ENCODE peak calls at places on chromosomes 5 and 9, in eight cellular contexts. Q is lower leg skin, K is kidney epithelial cell, A is progenitor cell of endocrine pancreas, V is IMR-90, T is astrocyte of the spinal cord, W is GM23338, I is endothelial cell. D is an unnamed sample.

GRCh38 chr9:4489562-4489918 is 728 bp upstream of the SLC1A1 start:
- DNase-seq in Q (no peak), K (no peak), A (no peak), V (no peak), T (no peak), W (peak), I (peak), D (peak)

GRCh38 chr5:9903806-9904205 is 273.7 kb upstream of the TAS2R1 start:
- DNase-seq in Q (no peak), K (no peak), A (no peak), V (peak), T (peak), W (no peak), I (no peak), D (no peak)

GRCh38 chr5:155529366-155529765 is 515.8 kb downstream of the KIF4B start:
- DNase-seq in Q (no peak), K (no peak), A (no peak), V (no peak), T (no peak), W (no peak), I (no peak), D (no peak)

GRCh38 chr5:61277781-61278180 is 54.3 kb upstream of the ZSWIM6 start:
- DNase-seq in Q (no peak), K (no peak), A (no peak), V (no peak), T (no peak), W (no peak), I (no peak), D (no peak)

GRCh38 chr5:168570490-168571328 is 8.5 kb downstream of the PANK3 start:
- DNase-seq in Q (no peak), K (no peak), A (no peak), V (no peak), T (no peak), W (no peak), I (no peak), D (no peak)

GRCh38 chr9:90127923-90128322 is 514.7 kb downstream of the DIRAS2 start:
- DNase-seq in Q (no peak), K (no peak), A (no peak), V (no peak), T (no peak), W (no peak), I (no peak), D (no peak)

GRCh38 chr9:696332-697090 is 145.0 kb upstream of the DMRT1 start:
- DNase-seq in Q (no peak), K (no peak), A (no peak), V (peak), T (peak), W (no peak), I (no peak), D (no peak)

GRCh38 chr5:167573274-167574127 is 717.9 kb upstream of the WWC1 start:
- DNase-seq in Q (no peak), K (peak), A (no peak), V (peak), T (peak), W (peak), I (peak), D (no peak)

GRCh38 chr9:91039125-91039834 is 237.7 kb downstream of the SYK start:
- DNase-seq in Q (peak), K (no peak), A (no peak), V (no peak), T (no peak), W (no peak), I (no peak), D (no peak)

GRCh38 chr9:102085548-102085947 is 347.1 kb upstream of the GRIN3A start:
- DNase-seq in Q (no peak), K (no peak), A (no peak), V (no peak), T (no peak), W (no peak), I (no peak), D (no peak)

GRCh38 chr9:94563548-94563947 is 8.7 kb downstream of the PCAT7 start:
- DNase-seq in Q (no peak), K (no peak), A (no peak), V (no peak), T (no peak), W (no peak), I (no peak), D (no peak)

GRCh38 chr5:142789206-142789605 is 19.0 kb downstream of the ARHGAP26 start:
- DNase-seq in Q (no peak), K (no peak), A (no peak), V (no peak), T (no peak), W (no peak), I (no peak), D (no peak)

GRCh38 chr5:172147857-172148256 is 40.2 kb downstream of the STK10 start:
- DNase-seq in Q (no peak), K (no peak), A (no peak), V (no peak), T (no peak), W (no peak), I (no peak), D (no peak)

GRCh38 chr9:116868212-116868611 is 181.1 kb downstream of the TRIM32 start:
- DNase-seq in Q (no peak), K (peak), A (no peak), V (no peak), T (no peak), W (no peak), I (no peak), D (no peak)

GRCh38 chr9:117772960-117773359 is 68.8 kb downstream of the TLR4 start:
- DNase-seq in Q (no peak), K (peak), A (no peak), V (no peak), T (peak), W (no peak), I (no peak), D (no peak)

GRCh38 chr5:172350212-172351181 is 66.9 kb upstream of the UBTD2 start:
- DNase-seq in Q (no peak), K (no peak), A (no peak), V (no peak), T (no peak), W (no peak), I (no peak), D (no peak)

GRCh38 chr9:34701023-34701768 is 8.7 kb downstream of the CCL21 start:
- DNase-seq in Q (peak), K (no peak), A (peak), V (peak), T (peak), W (peak), I (peak), D (peak)

GRCh38 chr9:5762421-5762820 is 70.5 kb downstream of the ERMP1 start:
- DNase-seq in Q (no peak), K (no peak), A (no peak), V (peak), T (no peak), W (no peak), I (no peak), D (no peak)

GRCh38 chr5:17794829-17795228 is 160.6 kb downstream of the TAF11L14 start:
- DNase-seq in Q (no peak), K (no peak), A (no peak), V (no peak), T (no peak), W (no peak), I (no peak), D (no peak)

GRCh38 chr5:132489871-132490483 is 596 bp downstream of the IRF1 start:
- DNase-seq in Q (peak), K (no peak), A (no peak), V (peak), T (peak), W (peak), I (no peak), D (peak)

GRCh38 chr5:172048539-172049101 is 42.2 kb upstream of the FBXW11 start:
- DNase-seq in Q (peak), K (no peak), A (no peak), V (peak), T (no peak), W (no peak), I (no peak), D (no peak)

GRCh38 chr9:110635589-110635988 is 33.0 kb upstream of the MUSK start:
- DNase-seq in Q (no peak), K (no peak), A (no peak), V (no peak), T (no peak), W (no peak), I (no peak), D (no peak)

GRCh38 chr9:20788526-20789421 is 104.7 kb downstream of the FOCAD start:
- DNase-seq in Q (no peak), K (no peak), A (no peak), V (no peak), T (no peak), W (no peak), I (no peak), D (no peak)

GRCh38 chr5:115685966-115686691 is 60.3 kb upstream of the TMED7 start:
- DNase-seq in Q (no peak), K (no peak), A (no peak), V (no peak), T (peak), W (peak), I (no peak), D (no peak)

GRCh38 chr5:74493426-74493825 is 147.1 kb downstream of the ENC1 start:
- DNase-seq in Q (no peak), K (no peak), A (no peak), V (no peak), T (no peak), W (no peak), I (no peak), D (no peak)

GRCh38 chr5:126445502-126446174 is 22.4 kb downstream of the GRAMD2B start:
- DNase-seq in Q (no peak), K (no peak), A (no peak), V (peak), T (no peak), W (no peak), I (no peak), D (no peak)

GRCh38 chr5:73189816-73190451 is 16.9 kb downstream of the TMEM174 start:
- DNase-seq in Q (no peak), K (no peak), A (no peak), V (peak), T (peak), W (peak), I (no peak), D (no peak)

GRCh38 chr9:33737811-33738606 is 57.4 kb upstream of the PRSS3 start:
- DNase-seq in Q (no peak), K (peak), A (no peak), V (peak), T (peak), W (peak), I (peak), D (no peak)

GRCh38 chr9:106717686-106718085 is 145.3 kb upstream of the ZNF462 start:
- DNase-seq in Q (no peak), K (peak), A (no peak), V (peak), T (peak), W (peak), I (no peak), D (no peak)

GRCh38 chr9:37374892-37375291 is 47.6 kb upstream of the GRHPR start:
- DNase-seq in Q (no peak), K (no peak), A (no peak), V (no peak), T (no peak), W (no peak), I (no peak), D (no peak)

GRCh38 chr5:169860585-169860984 is 119.7 kb downstream of the INSYN2B start:
- DNase-seq in Q (no peak), K (no peak), A (no peak), V (no peak), T (no peak), W (no peak), I (no peak), D (no peak)

GRCh38 chr5:10140195-10140973 is 109.3 kb downstream of the ATPSCKMT start:
- DNase-seq in Q (no peak), K (no peak), A (no peak), V (peak), T (no peak), W (peak), I (peak), D (no peak)

GRCh38 chr9:131702911-131703310 is 37.0 kb downstream of the RAPGEF1 start:
- DNase-seq in Q (peak), K (no peak), A (no peak), V (no peak), T (no peak), W (no peak), I (no peak), D (no peak)

DNA sequence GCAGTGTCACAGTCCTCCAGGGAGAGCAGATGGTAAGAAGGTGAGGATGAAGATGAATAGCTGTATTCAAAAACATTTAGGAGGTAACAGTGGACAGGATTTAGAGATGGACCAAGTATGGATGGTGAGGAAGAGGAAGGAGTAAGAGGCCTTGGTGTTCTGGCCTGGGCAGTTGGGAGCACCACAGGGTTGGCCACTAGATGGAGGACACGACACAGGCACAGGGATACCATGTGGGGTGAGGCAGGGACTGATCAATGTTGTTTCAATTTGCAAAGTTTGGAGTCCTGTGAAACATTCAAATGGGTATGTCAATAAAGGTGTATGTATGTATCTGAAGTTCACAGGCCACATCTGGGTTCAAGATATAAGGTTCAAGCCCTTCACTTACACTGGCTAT is 141.1 kb upstream of the RASEF start:
- DNase-seq in Q (no peak), K (no peak), A (no peak), V (no peak), T (no peak), W (no peak), I (no peak), D (no peak)
- TF ChIP-seq CTCF in Q (no peak), K (no peak), A (peak), V (no peak), T (peak), W (peak), I (no peak), D (no peak)

GRCh38 chr5:15844871-15845270 is 334.7 kb downstream of the MARCHF11 start:
- DNase-seq in Q (no peak), K (no peak), A (no peak), V (no peak), T (no peak), W (no peak), I (no peak), D (no peak)
- TF ChIP-seq CTCF in Q (no peak), K (no peak), A (no peak), V (no peak), T (no peak), W (no peak), I (no peak), D (no peak)

GRCh38 chr9:79757906-79758669 is 186.3 kb downstream of the TLE4 start:
- DNase-seq in Q (no peak), K (no peak), A (no peak), V (peak), T (peak), W (peak), I (no peak), D (no peak)
- TF ChIP-seq CTCF in Q (no peak), K (peak), A (peak), V (peak), T (peak), W (peak), I (peak), D (peak)

DNA sequence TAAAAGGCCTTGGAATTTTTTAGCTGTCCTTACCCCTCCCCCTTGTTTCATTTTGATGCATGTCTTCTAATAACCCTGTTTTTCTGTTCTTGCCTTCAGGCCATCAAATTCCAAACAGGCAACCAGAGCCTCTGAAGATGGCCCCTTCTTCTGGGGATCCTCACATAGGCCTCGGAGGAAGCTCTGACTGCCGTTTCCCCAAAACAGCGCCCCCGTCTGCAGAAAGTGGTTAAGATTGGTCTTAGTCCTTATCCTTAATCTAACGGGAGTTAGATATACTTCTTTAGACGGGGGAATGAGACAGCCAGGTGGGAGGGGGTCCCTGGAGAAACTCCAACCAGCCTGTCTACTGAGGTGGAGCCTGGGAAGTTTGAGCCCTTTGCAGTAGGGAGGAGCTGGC is 226.3 kb upstream of the ZNF608 start:
- DNase-seq in Q (no peak), K (no peak), A (no peak), V (no peak), T (no peak), W (peak), I (no peak), D (no peak)
- TF ChIP-seq CTCF in Q (no peak), K (no peak), A (no peak), V (no peak), T (no peak), W (peak), I (no peak), D (no peak)

GRCh38 chr5:35852084-35852734 is 4.5 kb upstream of the IL7R start:
- DNase-seq in Q (no peak), K (no peak), A (no peak), V (peak), T (no peak), W (no peak), I (no peak), D (no peak)
- TF ChIP-seq CTCF in Q (no peak), K (no peak), A (no peak), V (peak), T (peak), W (peak), I (no peak), D (no peak)